ENCODE peak calls at places on chromosome 14, in four cellular contexts. L is cardiac muscle cell, Q is AG04450, C is foreskin fibroblast. U is an unnamed sample.

GRCh38 chr14:20503905-20504304 is 1.4 kb upstream of the RNASE10 start:
- DNase-seq in L (no peak), Q (no peak), C (no peak), U (no peak)

GRCh38 chr14:68655961-68656360 is 136.9 kb downstream of the ZFP36L1 start:
- DNase-seq in L (no peak), Q (no peak), C (no peak), U (no peak)

GRCh38 chr14:69153848-69154208 is 909 bp upstream of the DCAF5 start:
- DNase-seq in L (peak; percentile 27), Q (no peak), C (peak; percentile 20), U (peak; percentile 8)

GRCh38 chr14:104263671-104264358 is 125.4 kb downstream of the KIF26A start:
- DNase-seq in L (no peak), Q (no peak), C (no peak), U (no peak)

GRCh38 chr14:47040490-47040889 is 388.9 kb upstream of the RPL10L start:
- DNase-seq in L (no peak), Q (no peak), C (no peak), U (no peak)

GRCh38 chr14:93944348-93945069 is 17.4 kb downstream of the FAM181A start:
- DNase-seq in L (no peak), Q (no peak), C (no peak), U (no peak)

GRCh38 chr14:68665792-68666195 is 127.1 kb downstream of the ZFP36L1 start:
- DNase-seq in L (no peak), Q (no peak), C (no peak), U (no peak)

GRCh38 chr14:50901361-50901760 is 29.5 kb downstream of the ABHD12B start:
- DNase-seq in L (no peak), Q (no peak), C (no peak), U (no peak)

GRCh38 chr14:79631276-79631675 is 580.0 kb downstream of the DIO2 start:
- DNase-seq in L (no peak), Q (no peak), C (no peak), U (no peak)

GRCh38 chr14:77458249-77458950 is 507 bp downstream of the AHSA1 start:
- DNase-seq in L (peak; percentile 33), Q (no peak), C (no peak), U (peak; percentile 14)

GRCh38 chr14:77455966-77456640 is 1.3 kb downstream of the VIPAS39 start:
- DNase-seq in L (no peak), Q (no peak), C (no peak), U (no peak)

GRCh38 chr14:77457115-77457521 is 283 bp downstream of the VIPAS39 start:
- DNase-seq in L (no peak), Q (no peak), C (no peak), U (no peak)

GRCh38 chr14:77457522-77458248 is at the start of the genes AHSA1 and VIPAS39:
- DNase-seq in L (peak; percentile 100), Q (peak; percentile 98), C (peak; percentile 98), U (peak; percentile 81)

GRCh38 chr14:77459072-77459723 is 1.3 kb downstream of the AHSA1 start:
- DNase-seq in L (peak; percentile 82), Q (peak; percentile 55), C (peak; percentile 56), U (peak; percentile 61)
- TF ChIP-seq CTCF in L (peak; percentile 79), Q (peak; percentile 80), C (peak; percentile 67), U (peak; percentile 74)

GRCh38 chr14:89844508-89844907 is 110.0 kb downstream of the EFCAB11 start:
- DNase-seq in L (no peak), Q (no peak), C (no peak), U (no peak)

GRCh38 chr14:89851031-89851430 is 103.5 kb downstream of the EFCAB11 start:
- DNase-seq in L (peak; percentile 50), Q (no peak), C (no peak), U (no peak)

GRCh38 chr14:89849931-89850330 is 104.6 kb downstream of the EFCAB11 start:
- DNase-seq in L (peak; percentile 49), Q (no peak), C (peak; percentile 45), U (no peak)

GRCh38 chr14:89845346-89845745 is 109.2 kb downstream of the EFCAB11 start:
- DNase-seq in L (peak; percentile 85), Q (peak; percentile 92), C (peak; percentile 69), U (no peak)

DNA sequence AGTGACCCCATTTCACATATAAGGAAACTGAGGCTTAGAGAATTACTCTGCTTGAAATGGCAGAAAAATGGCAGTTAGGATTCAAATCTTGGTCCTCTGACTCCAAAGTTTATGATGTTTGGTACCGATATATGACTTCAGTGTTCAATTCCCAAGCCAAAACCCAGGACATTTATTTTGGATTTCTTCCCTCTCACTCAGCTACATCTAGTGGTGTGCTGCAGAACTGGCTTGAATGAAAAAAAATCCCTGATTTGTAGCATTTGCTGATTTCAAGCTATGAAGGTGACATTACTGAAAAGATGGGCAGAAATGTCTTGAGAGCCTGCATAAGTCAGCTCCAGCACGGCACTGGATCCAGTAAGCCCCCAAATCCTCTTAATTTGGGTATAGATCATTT is 106.4 kb downstream of the EFCAB11 start:
- DNase-seq in L (peak; percentile 28), Q (no peak), C (no peak), U (no peak)
- TF ChIP-seq CTCF in L (peak; percentile 48), Q (peak; percentile 80), C (peak; percentile 59), U (peak; percentile 45)

GRCh38 chr14:23299558-23299957 is 3.1 kb downstream of the PPP1R3E start:
- DNase-seq in L (peak; percentile 67), Q (no peak), C (no peak), U (no peak)
- TF ChIP-seq CTCF in L (peak; percentile 29), Q (peak; percentile 41), C (peak; percentile 27), U (peak; percentile 57)

DNA sequence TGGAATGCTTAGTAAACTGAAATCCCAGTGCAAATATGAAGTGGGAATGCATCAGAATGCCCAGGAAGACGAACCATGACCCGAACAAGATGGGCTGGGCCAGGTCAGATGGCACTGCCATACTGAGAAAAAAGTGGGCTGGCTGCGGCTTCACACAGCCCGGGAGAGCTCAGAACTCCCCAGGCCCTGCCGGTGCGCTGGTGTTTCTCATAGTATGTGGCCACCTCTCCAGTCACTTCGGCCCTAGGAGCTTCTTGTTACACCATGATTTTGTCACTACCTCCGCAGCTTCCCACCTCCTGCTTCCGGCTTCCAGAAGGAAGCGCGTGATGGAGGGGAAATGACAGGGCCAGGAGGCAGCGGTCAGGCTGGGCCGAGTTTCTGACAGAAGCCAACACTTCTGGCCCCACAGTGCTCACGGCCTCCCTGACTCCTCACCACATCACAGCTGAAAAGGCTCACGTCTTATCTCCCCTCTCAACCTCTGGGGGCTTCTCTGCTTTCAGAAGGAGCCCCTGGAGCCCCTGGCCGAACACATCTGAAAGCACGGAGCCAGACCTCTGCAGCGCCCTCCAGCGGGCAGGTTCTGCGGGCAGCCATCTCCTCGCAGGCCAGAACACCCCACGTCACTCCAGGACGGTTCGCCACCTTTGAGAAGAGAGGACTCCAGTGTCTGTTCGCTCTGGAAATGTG is 30.7 kb downstream of the DAD1 start:
- DNase-seq in L (no peak), Q (no peak), C (no peak), U (no peak)
- TF ChIP-seq CTCF in L (peak; percentile 39), Q (peak; percentile 18), C (peak; percentile 8), U (peak; percentile 20)

GRCh38 chr14:61455351-61455750 is 134.0 kb downstream of the PRKCH start:
- DNase-seq in L (no peak), Q (no peak), C (no peak), U (no peak)
- TF ChIP-seq CTCF in L (no peak), Q (no peak), C (no peak), U (no peak)